ENCODE peak calls at places on chromosomes 5 and 9, in four cellular contexts. T is fibroblast of pulmonary artery, C is NB4, A is progenitor cell of endocrine pancreas. N is an unnamed sample.

GRCh38 chr5:154311362-154311761 is 120.8 kb downstream of the GALNT10 start:
- DNase-seq in T (no peak), C (peak; percentile 43), A (no peak), N (peak; percentile 11)

GRCh38 chr9:79480639-79481038 is 91.1 kb upstream of the TLE4 start:
- DNase-seq in T (no peak), C (no peak), A (no peak), N (no peak)

GRCh38 chr5:68252678-68253520 is 37.3 kb downstream of the PIK3R1 start:
- DNase-seq in T (peak; percentile 85), C (peak; percentile 69), A (peak; percentile 33), N (peak; percentile 77)

GRCh38 chr5:52007230-52007858 is 624.1 kb downstream of the ISL1 start:
- DNase-seq in T (peak; percentile 50), C (peak; percentile 55), A (no peak), N (peak; percentile 40)

GRCh38 chr5:17379188-17379951 is 118.7 kb upstream of the TAF11L2 start:
- DNase-seq in T (peak; percentile 11), C (no peak), A (no peak), N (no peak)

GRCh38 chr5:142201471-142201887 is 92.9 kb downstream of the NDFIP1 start:
- DNase-seq in T (peak; percentile 96), C (no peak), A (no peak), N (peak; percentile 89)

GRCh38 chr5:2153808-2154207 is 271.1 kb upstream of the IRX4 start:
- DNase-seq in T (no peak), C (no peak), A (no peak), N (no peak)

GRCh38 chr5:10310073-10310779 is 2.5 kb upstream of the CMBL start:
- DNase-seq in T (peak; percentile 22), C (no peak), A (no peak), N (no peak)

GRCh38 chr5:74641014-74641777 is 668 bp upstream of the ENC1 start:
- DNase-seq in T (peak; percentile 76), C (peak; percentile 84), A (peak; percentile 65), N (peak; percentile 64)

GRCh38 chr5:147748590-147748989 is 33.9 kb downstream of the JAKMIP2 start:
- DNase-seq in T (no peak), C (no peak), A (no peak), N (no peak)

GRCh38 chr9:112249277-112249676 is 74.2 kb upstream of the SUSD1 start:
- DNase-seq in T (peak; percentile 42), C (no peak), A (no peak), N (peak; percentile 1)

GRCh38 chr5:76544268-76544926 is 78.8 kb downstream of the F2RL2 start:
- DNase-seq in T (peak; percentile 49), C (peak; percentile 81), A (no peak), N (no peak)

GRCh38 chr9:134791009-134791408 is 89.6 kb upstream of the FCN2 start:
- DNase-seq in T (no peak), C (no peak), A (no peak), N (no peak)

GRCh38 chr9:129887210-129888084 is 52.2 kb downstream of the USP20 start:
- DNase-seq in T (peak; percentile 84), C (peak; percentile 69), A (no peak), N (peak; percentile 37)

GRCh38 chr5:77302247-77302646 is 91.8 kb downstream of the PDE8B start:
- DNase-seq in T (no peak), C (no peak), A (no peak), N (no peak)

GRCh38 chr9:2012347-2012746 is 2.8 kb upstream of the SMARCA2 start:
- DNase-seq in T (no peak), C (no peak), A (no peak), N (no peak)

GRCh38 chr9:110912701-110913291 is 125.5 kb downstream of the LPAR1 start:
- DNase-seq in T (peak; percentile 70), C (no peak), A (no peak), N (peak; percentile 38)

GRCh38 chr9:87875839-87876545 is 6.7 kb upstream of the SPATA31E1 start:
- DNase-seq in T (no peak), C (no peak), A (no peak), N (no peak)

GRCh38 chr9:63817622-63818518 is 1467.1 kb downstream of the FOXD4L5 start:
- DNase-seq in T (no peak), C (peak; percentile 29), A (peak; percentile 62), N (peak; percentile 3)

GRCh38 chr9:34185778-34186551 is 7.1 kb downstream of the UBAP1 start:
- DNase-seq in T (peak; percentile 91), C (peak; percentile 97), A (no peak), N (peak; percentile 97)

GRCh38 chr5:1555011-1555807 is 31.4 kb upstream of the LPCAT1 start:
- DNase-seq in T (peak; percentile 71), C (peak; percentile 92), A (no peak), N (peak; percentile 83)

GRCh38 chr9:130182090-130182909 is 10.1 kb downstream of the NCS1 start:
- DNase-seq in T (no peak), C (no peak), A (no peak), N (no peak)

GRCh38 chr9:102185962-102186361 is 447.5 kb upstream of the GRIN3A start:
- DNase-seq in T (no peak), C (no peak), A (no peak), N (no peak)

GRCh38 chr5:83510199-83510730 is 38.7 kb downstream of the VCAN start:
- DNase-seq in T (no peak), C (no peak), A (no peak), N (no peak)

GRCh38 chr9:99222416-99223280 is 566 bp downstream of the SEC61B start:
- DNase-seq in T (no peak), C (no peak), A (no peak), N (peak; percentile 21)

GRCh38 chr5:94468531-94468930 is 149.9 kb downstream of the KIAA0825 start:
- DNase-seq in T (no peak), C (no peak), A (no peak), N (no peak)

GRCh38 chr5:95448836-95449235 is 57.7 kb downstream of the FAM81B start:
- DNase-seq in T (no peak), C (no peak), A (no peak), N (no peak)

GRCh38 chr9:109568568-109569210 is 70.6 kb upstream of the PTPN3 start:
- DNase-seq in T (no peak), C (no peak), A (no peak), N (no peak)

GRCh38 chr9:69931340-69931739 is 110.7 kb downstream of the CFAP95 start:
- DNase-seq in T (peak; percentile 46), C (peak; percentile 0), A (no peak), N (no peak)

GRCh38 chr9:22111176-22111870 is 102.2 kb upstream of the CDKN2B start:
- DNase-seq in T (no peak), C (no peak), A (no peak), N (no peak)
- TF ChIP-seq CTCF in T (no peak), C (no peak), A (no peak), N (no peak)

DNA sequence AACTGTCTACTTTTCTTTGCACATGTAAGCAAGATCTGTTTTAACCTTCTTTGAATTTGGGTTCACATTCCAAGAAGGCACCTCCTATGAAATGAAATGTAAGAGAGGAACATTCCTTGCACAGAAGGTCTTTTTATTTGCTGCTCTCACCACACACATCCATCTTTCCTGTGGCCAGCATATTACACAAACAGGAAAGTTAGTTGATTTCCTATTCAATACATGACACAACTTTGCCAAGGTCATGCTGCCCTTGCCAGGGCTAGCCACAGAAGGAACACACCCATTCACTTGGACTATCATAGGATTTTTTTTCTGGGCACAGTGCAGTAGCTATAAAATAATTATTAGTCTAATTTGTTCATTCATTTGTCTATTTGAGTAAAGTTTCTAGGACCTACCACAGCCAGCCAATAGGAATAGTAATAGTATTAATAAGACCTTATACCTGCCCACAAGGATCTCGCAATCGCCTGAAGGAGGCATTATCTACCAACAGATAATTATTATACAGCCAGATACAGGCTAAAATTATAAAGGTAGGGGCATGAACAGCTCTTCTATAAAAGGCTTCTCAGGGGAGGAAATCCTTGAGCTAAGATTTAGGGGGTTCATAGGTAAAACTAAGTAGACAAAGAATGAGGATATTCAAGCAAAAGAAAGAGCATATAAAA is 78.1 kb upstream of the NREP start:
- DNase-seq in T (peak; percentile 41), C (no peak), A (no peak), N (peak; percentile 87)
- TF ChIP-seq CTCF in T (no peak), C (no peak), A (no peak), N (no peak)

GRCh38 chr9:86720893-86721698 is 226.2 kb downstream of the GAS1 start:
- DNase-seq in T (peak; percentile 85), C (no peak), A (no peak), N (peak; percentile 68)

GRCh38 chr9:86722706-86723075 is 224.6 kb downstream of the GAS1 start:
- DNase-seq in T (no peak), C (no peak), A (no peak), N (peak; percentile 39)

GRCh38 chr9:86723351-86723750 is 224.0 kb downstream of the GAS1 start:
- DNase-seq in T (no peak), C (peak; percentile 20), A (no peak), N (no peak)

GRCh38 chr9:86724528-86724927 is 222.8 kb downstream of the GAS1 start:
- DNase-seq in T (no peak), C (no peak), A (no peak), N (no peak)

DNA sequence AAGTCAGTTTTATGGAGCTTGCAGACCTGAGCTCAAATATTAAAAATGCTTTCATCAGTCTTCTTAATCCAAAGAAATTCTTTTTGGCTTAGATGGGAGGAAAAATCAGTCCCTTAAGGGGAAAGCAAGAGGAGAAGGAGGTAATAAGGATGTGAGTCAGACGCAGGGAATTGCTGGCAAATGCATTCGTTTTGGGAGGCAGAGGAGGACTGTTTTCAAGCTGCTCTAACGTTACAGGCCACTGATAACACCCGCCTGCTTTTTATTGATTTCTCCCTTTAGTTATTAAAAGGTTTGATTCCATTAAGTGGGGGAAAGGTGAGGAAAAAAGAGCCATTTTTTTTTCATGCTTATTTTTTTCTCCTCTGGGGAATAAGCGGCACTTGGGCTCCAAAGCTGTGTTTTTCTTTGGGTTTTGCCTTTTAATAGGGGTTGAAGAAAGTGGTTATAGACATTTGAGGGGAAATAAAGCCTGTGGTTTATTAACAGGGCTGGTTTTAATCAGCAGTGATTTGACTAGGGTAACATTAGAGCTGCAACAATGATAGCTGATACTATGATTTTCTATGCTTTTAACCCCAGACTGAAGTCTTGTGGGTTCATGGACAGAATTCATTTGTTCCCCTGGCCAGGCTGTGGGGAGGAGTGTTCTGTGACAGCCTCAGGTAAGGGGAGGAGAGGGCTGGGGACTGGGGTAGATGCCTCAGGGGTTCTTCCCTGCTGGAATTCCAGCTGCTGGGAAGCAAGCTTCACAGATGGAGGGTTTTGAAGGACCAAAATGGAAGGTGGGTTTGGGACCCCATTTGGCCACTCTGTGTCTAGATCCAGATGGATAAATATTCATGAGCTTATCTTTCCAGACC is 225.2 kb downstream of the GAS1 start:
- DNase-seq in T (peak; percentile 95), C (no peak), A (no peak), N (peak; percentile 96)
- TF ChIP-seq CTCF in T (no peak), C (no peak), A (no peak), N (no peak)

GRCh38 chr5:141196363-141196762 is 3.1 kb upstream of the PCDHB11 start:
- DNase-seq in T (no peak), C (no peak), A (no peak), N (no peak)

GRCh38 chr5:141186897-141187512 is at the start of gene PCDHB9:
- DNase-seq in T (peak; percentile 7), C (peak; percentile 75), A (no peak), N (peak; percentile 25)

DNA sequence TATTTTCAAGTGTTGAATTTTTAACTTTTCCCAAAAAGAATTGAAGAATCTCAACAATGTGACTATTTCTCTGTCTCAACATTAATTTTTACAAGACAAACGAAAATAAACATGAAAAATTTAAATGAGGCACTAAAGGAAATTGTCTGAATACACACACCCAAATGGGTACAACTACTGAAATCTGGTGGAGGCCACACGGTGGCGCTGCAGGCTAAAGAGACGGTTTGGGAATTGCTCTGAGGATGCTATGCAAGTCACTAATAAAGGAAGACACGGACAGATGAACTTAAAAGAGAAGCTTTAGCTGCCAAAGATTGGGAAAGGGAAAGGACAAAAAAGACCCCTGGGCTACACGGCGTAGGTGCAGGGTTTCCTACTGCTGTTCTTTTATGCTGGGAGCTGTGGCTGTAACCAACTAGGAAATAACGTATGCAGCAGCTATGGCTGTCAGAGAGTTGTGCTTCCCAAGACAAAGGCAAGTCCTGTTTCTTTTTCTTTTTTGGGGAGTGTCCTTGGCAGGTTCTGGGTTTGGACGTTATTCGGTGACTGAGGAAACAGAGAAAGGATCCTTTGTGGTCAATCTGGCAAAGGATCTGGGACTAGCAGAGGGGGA is at the start of gene PCDHB10:
- DNase-seq in T (peak; percentile 13), C (peak; percentile 61), A (no peak), N (peak; percentile 8)
- TF ChIP-seq CTCF in T (peak; percentile 24), C (peak; percentile 78), A (peak; percentile 49), N (peak; percentile 46)

N was measured in AG10803.